ENCODE peak calls at places on chromosomes 4 and X, in nine cellular contexts. P, A, E, L, C, T, V, B and J are unnamed samples.

GRCh38 chr4:38512840-38513239 is 151.2 kb upstream of the KLF3 start:
- DNase-seq in C (no peak), A (no peak), L (no peak), B (no peak), E (no peak), T (no peak), V (no peak), P (no peak), J (no peak)

GRCh38 chr4:74516321-74516720 is 71.4 kb downstream of the AREG start:
- DNase-seq in C (peak; percentile 73), T (no peak), P (no peak), A (no peak), E (no peak), B (no peak), V (no peak), L (no peak), J (no peak)

GRCh38 chr4:38322709-38323108 is 341.3 kb upstream of the KLF3 start:
- DNase-seq in C (peak; percentile 89), E (no peak), P (peak; percentile 36), T (no peak), V (no peak), B (no peak), L (no peak), A (peak; percentile 61), J (no peak)

GRCh38 chr4:156193116-156193515 is 239.4 kb upstream of the CTSO start:
- DNase-seq in P (no peak), T (no peak), A (no peak), V (no peak), C (no peak), B (no peak), L (no peak), E (no peak), J (no peak)

GRCh38 chr4:73187325-73187724 is 71.3 kb downstream of the ANKRD17 start:
- DNase-seq in P (peak; percentile 12), T (no peak), L (no peak), B (no peak), V (no peak), E (no peak), A (no peak), C (peak; percentile 25), J (no peak)

GRCh38 chrX:120768681-120769080 is 107.0 kb downstream of the CT47B1 start:
- DNase-seq in P (no peak), A (no peak), B (no peak), E (no peak), T (no peak), C (peak; percentile 52), V (no peak), L (no peak), J (no peak)

GRCh38 chr4:68373513-68373912 is 23.6 kb upstream of the YTHDC1 start:
- DNase-seq in P (no peak), L (peak; percentile 14), C (peak; percentile 89), A (peak; percentile 86), B (peak; percentile 59), E (peak; percentile 75), T (no peak), V (peak; percentile 54), J (no peak)

GRCh38 chr4:25030283-25031076 is at the start of gene LGI2:
- DNase-seq in C (peak; percentile 45), P (no peak), V (peak; percentile 79), B (peak; percentile 13), E (peak; percentile 51), A (peak; percentile 77), L (no peak), T (peak; percentile 72), J (no peak)

GRCh38 chrX:152647978-152648377 is 10.3 kb downstream of the GABRQ start:
- DNase-seq in A (no peak), P (no peak), E (no peak), T (no peak), C (no peak), B (no peak), L (no peak), V (no peak), J (no peak)

GRCh38 chrX:78673256-78673655 is 14.1 kb upstream of the RTL3 start:
- DNase-seq in T (no peak), P (no peak), V (no peak), A (no peak), C (peak; percentile 19), B (no peak), E (no peak), L (no peak), J (no peak)

GRCh38 chr4:70522626-70523025 is 4.3 kb downstream of the AMTN start:
- DNase-seq in L (no peak), C (no peak), A (no peak), V (no peak), P (no peak), B (no peak), E (no peak), T (no peak), J (peak; percentile 75)
- H3K27ac ChIP-seq in L (no peak overlapping the region), C (no peak overlapping the region), A (no peak overlapping the region), V (no peak overlapping the region), P (no peak overlapping the region), B (no peak overlapping the region), E (no peak overlapping the region), T (no peak overlapping the region), J (peak overlapping the region; percentile 90)

GRCh38 chrX:71148278-71148663 is 3.6 kb downstream of the NLGN3 start:
- DNase-seq in T (no peak), A (no peak), V (no peak), L (no peak), C (no peak), B (no peak), E (no peak), P (no peak), J (no peak)
- H3K27ac ChIP-seq in T (no peak overlapping the region), A (no peak overlapping the region), V (no peak overlapping the region), L (peak overlapping the region; percentile 78), C (no peak overlapping the region), B (no peak overlapping the region), E (no peak overlapping the region), P (no peak overlapping the region), J (no peak overlapping the region)

GRCh38 chrX:136652822-136653723 is 5.1 kb downstream of the CD40LG start:
- DNase-seq in L (no peak), C (no peak), T (peak; percentile 9), B (no peak), V (no peak), P (no peak), E (peak; percentile 20), A (no peak), J (no peak)

GRCh38 chrX:136646602-136647239 is 1.2 kb upstream of the CD40LG start:
- DNase-seq in E (no peak), T (no peak), A (no peak), L (no peak), B (no peak), V (no peak), C (no peak), P (no peak), J (no peak)

GRCh38 chrX:136656596-136656995 is 8.6 kb downstream of the CD40LG start:
- DNase-seq in C (no peak), L (no peak), A (no peak), V (no peak), B (no peak), E (no peak), T (no peak), P (no peak), J (no peak)

GRCh38 chrX:136647969-136648368 is at the start of gene CD40LG:
- DNase-seq in T (no peak), V (no peak), E (no peak), L (no peak), B (no peak), P (no peak), A (no peak), C (no peak), J (no peak)

GRCh38 chrX:136650811-136651210 is 2.9 kb downstream of the CD40LG start:
- DNase-seq in L (no peak), A (no peak), B (no peak), T (no peak), E (no peak), C (no peak), P (no peak), V (no peak), J (no peak)
- H3K27ac ChIP-seq in L (no peak overlapping the region), A (no peak overlapping the region), B (no peak overlapping the region), T (peak overlapping the region; percentile 50), E (no peak overlapping the region), C (no peak overlapping the region), P (no peak overlapping the region), V (no peak overlapping the region), J (no peak overlapping the region)

DNA sequence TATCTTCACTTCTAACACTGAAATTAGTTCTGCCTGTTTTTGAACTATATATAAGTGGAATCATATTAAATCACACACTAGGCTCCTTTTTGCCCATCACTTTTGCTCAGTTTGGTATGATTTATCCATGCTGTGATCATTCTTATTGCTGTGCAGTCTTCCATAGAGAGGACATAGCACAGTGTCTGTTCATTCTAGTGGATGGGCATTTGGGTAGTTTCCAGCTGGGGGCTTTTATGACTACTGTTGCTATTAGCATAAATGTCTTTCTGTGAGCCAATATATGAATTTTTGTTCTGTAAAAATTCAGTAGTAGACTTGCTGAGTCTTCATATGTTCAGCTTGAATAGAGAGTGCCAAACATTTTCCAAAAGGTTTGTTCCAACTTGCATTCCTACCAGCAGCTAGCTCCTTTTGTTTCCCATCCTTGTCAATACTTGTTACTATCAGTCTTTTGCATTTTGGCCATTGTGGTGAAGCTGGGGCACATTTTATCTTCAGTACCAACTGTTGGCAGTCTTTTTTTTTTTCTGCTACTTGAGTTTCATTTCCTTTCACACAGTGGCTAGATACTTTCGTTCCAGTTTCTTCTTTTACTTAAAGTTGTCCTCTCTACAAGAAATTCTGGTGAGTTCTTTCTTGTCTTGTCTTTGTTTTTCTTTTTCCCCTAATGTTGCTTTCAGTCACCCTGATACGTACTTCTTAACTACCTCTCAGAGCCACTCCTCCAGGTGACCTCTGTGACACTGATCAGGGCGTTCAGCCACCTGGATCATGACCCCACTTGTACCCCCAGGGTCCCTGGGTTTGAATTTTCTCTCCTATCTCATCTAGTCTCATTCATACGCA is 87.0 kb downstream of the ANXA3 start:
- DNase-seq in E (no peak), L (no peak), P (no peak), A (no peak), V (no peak), C (no peak), T (no peak), B (no peak), J (no peak)
- H3K27ac ChIP-seq in E (no peak overlapping the region), L (no peak overlapping the region), P (no peak overlapping the region), A (no peak overlapping the region), V (no peak overlapping the region), C (no peak overlapping the region), T (no peak overlapping the region), B (peak overlapping the region; percentile 15), J (no peak overlapping the region)

GRCh38 chr4:92969650-92970370 is 666.0 kb downstream of the GRID2 start:
- DNase-seq in C (peak; percentile 95), A (no peak), L (no peak), B (no peak), P (peak; percentile 81), E (no peak), T (no peak), V (no peak), J (peak; percentile 68)
- H3K27ac ChIP-seq in C (no peak overlapping the region), A (no peak overlapping the region), L (no peak overlapping the region), B (no peak overlapping the region), P (peak overlapping the region; percentile 50), E (no peak overlapping the region), T (no peak overlapping the region), V (peak overlapping the region; percentile 34), J (peak overlapping the region; percentile 11)